ENCODE peak calls at places on chromosomes 12 and 14, in four cellular contexts. W is K562, G is HepG2, C is HCT116. J is an unnamed sample.

GRCh38 chr12:93062100-93062419 is 133.0 kb upstream of the EEA1 start:
- DNase-seq in C (no peak), G (no peak), W (no peak), J (no peak)

GRCh38 chr14:51539571-51540037 is 112.1 kb upstream of the FRMD6 start:
- DNase-seq in G (no peak), W (no peak), C (no peak), J (no peak)

GRCh38 chr12:69583203-69583602 is 2.1 kb upstream of the CCT2 start:
- DNase-seq in W (peak; percentile 70), G (peak; percentile 24), C (no peak), J (no peak)

GRCh38 chr12:115011703-115012102 is 327.7 kb upstream of the TBX3 start:
- DNase-seq in G (no peak), W (no peak), C (no peak), J (no peak)

GRCh38 chr14:105877645-105878044 is 351.3 kb downstream of the TMEM121 start:
- DNase-seq in W (no peak), C (no peak), G (no peak), J (no peak)

GRCh38 chr14:53953828-53954550 is 2.6 kb downstream of the BMP4 start:
- DNase-seq in W (no peak), G (peak; percentile 24), C (no peak), J (no peak)

GRCh38 chr12:27970981-27971489 is 1.5 kb downstream of the PTHLH start:
- DNase-seq in G (no peak), C (no peak), W (no peak), J (no peak)

GRCh38 chr14:68089146-68089715 is 269.7 kb downstream of the RAD51B start:
- DNase-seq in W (no peak), C (peak; percentile 86), G (no peak), J (peak; percentile 42)

GRCh38 chr14:73467377-73467776 is 9.0 kb upstream of the NUMB start:
- DNase-seq in W (peak; percentile 75), G (no peak), C (no peak), J (no peak)

GRCh38 chr14:31952573-31952972 is 124.5 kb upstream of the ARHGAP5 start:
- DNase-seq in G (no peak), W (no peak), C (no peak), J (no peak)

GRCh38 chr12:96424601-96425000 is 24.4 kb upstream of the CDK17 start:
- DNase-seq in G (no peak), C (no peak), W (no peak), J (no peak)

GRCh38 chr12:3655331-3655900 is 97.5 kb downstream of the CRACR2A start:
- DNase-seq in W (peak; percentile 7), G (peak; percentile 12), C (no peak), J (no peak)

DNA sequence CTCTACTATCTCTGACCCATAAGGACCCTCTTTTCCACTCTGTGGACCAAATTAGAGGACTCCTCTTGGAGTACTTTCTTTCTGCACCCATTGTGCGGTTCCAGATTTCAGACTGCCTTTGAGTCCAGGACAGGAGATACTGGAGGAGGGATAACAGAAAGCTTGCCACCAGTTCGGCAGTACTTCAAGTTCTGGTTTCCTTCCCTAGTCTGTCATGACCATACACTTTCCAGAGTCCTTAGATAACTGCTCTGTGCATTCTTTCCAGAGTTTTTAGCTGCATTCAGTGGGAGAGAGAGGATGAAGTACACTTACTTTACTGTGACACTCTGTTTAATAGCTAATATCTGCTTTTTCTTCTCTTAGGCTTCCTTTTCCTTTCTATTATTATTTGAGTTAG is 54.8 kb upstream of the OSBPL8 start:
- DNase-seq in C (no peak), W (no peak), G (no peak), J (no peak)
- TF ChIP-seq TCF7L2 in C (no peak), W (no peak), G (no peak), J (no peak)

GRCh38 chr12:122227341-122227740 is 1.5 kb upstream of the DIABLO start:
- DNase-seq in C (no peak), G (no peak), W (no peak), J (no peak)
- H3K4me3 ChIP-seq in C (no peak overlapping the region), G (no peak overlapping the region), W (no peak overlapping the region), J (no peak overlapping the region)

DNA sequence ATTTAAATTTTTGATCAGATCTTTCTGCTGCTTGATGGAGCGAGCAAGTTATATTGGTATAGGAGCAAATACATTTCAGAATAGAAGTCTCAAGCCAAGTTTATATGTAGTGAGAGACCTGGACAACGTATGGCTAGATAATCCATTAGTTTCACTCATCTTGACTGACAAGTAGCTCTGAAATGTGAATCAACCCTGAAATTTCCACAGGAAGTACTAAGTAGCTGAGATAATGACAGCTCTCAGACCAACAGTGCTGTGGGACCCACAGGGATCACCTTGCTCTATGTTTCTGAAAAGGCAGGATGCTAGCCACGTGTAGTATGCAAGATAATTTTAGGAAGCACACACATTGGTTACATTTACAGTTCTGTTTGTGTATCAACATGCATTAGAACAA is 258.6 kb upstream of the FOXN3 start:
- DNase-seq in W (no peak), G (no peak), C (no peak), J (no peak)
- TF ChIP-seq POLR2AphosphoS5 in W (no peak), G (no peak), C (no peak), J (no peak)

GRCh38 chr12:21502164-21502496 is 541 bp downstream of the GOLT1B start:
- DNase-seq in W (peak; percentile 11), C (no peak), G (peak; percentile 11), J (no peak)
- TF ChIP-seq TCF7L2 in W (no peak), C (no peak), G (no peak), J (no peak)

GRCh38 chr14:37587881-37588666 is 7.0 kb downstream of the FOXA1 start:
- DNase-seq in W (no peak), C (no peak), G (peak; percentile 68), J (no peak)
- H3K4me3 ChIP-seq in W (no peak overlapping the region), C (peak overlapping the region; percentile 32), G (peak overlapping the region; percentile 91), J (no peak overlapping the region)

DNA sequence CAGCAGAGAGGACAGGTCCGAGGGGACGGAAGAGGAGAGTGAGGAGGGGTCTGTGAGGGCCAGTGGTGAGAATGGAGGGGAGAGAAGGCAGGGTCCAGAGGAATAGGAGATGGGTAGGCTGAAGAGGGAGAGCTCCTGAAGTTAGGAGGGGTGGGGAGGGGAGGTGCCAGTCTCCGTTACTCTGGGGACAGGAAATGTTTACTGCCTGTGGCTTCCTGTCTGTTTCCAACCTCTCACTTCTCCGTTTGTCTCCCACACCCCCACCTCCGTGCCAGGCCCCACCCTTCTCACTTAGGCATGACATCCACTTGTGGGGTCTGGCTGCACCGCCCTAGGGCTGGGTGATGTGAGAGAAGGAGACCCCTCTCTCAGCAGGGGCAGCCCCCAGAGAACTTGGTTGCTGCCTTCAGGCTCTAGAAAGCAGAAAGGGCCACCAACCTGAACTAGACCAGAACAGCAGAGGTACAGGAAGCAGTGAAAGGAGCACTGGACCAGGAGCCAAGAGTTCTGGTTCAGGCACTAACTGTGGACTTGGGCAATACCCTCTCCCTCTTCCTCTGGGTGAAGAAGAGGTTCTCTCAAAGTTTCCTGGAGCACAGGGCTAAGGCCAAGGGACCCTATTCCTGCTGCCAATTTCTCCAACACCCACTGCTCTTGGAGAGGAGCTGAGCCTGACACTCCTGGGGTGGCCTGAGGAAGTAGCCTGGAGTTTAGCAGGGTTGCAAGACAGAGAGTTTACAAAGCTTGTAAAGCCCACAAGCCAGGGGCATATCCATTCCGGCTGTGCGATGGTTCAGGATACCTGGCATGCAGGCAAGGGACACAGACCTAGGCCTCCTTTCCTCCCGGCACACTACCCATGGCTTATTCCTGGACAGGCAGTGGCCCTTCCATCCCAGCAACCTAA is 5.5 kb downstream of the ITGA5 start:
- DNase-seq in W (no peak), C (no peak), G (no peak), J (no peak)
- TF ChIP-seq POLR2AphosphoS5 in W (no peak), C (no peak), G (no peak), J (no peak)

GRCh38 chr14:94591871-94592270 is 10.6 kb downstream of the SERPINA5 start:
- DNase-seq in G (no peak), C (no peak), W (no peak), J (no peak)

GRCh38 chr14:94591073-94591472 is 9.8 kb downstream of the SERPINA5 start:
- DNase-seq in W (no peak), C (no peak), G (no peak), J (no peak)

GRCh38 chr14:94593376-94593748 is 12.1 kb downstream of the SERPINA5 start:
- DNase-seq in W (no peak), C (no peak), G (no peak), J (no peak)

GRCh38 chr14:94593749-94594431 is 12.7 kb downstream of the SERPINA5 start:
- DNase-seq in G (peak; percentile 100), W (no peak), C (no peak), J (no peak)

GRCh38 chr14:94592457-94592856 is 11.2 kb downstream of the SERPINA5 start:
- DNase-seq in W (no peak), G (no peak), C (no peak), J (no peak)
- TF ChIP-seq TCF7L2 in W (no peak), G (no peak), C (no peak), J (no peak)

GRCh38 chr12:120230326-120230973 is 29.5 kb upstream of the RPLP0 start:
- DNase-seq in C (peak; percentile 86), W (peak; percentile 91), G (peak; percentile 89), J (no peak)

GRCh38 chr12:120228291-120229070 is 27.6 kb upstream of the RPLP0 start:
- DNase-seq in G (peak; percentile 91), W (peak; percentile 86), C (no peak), J (no peak)

GRCh38 chr12:120229071-120229582 is 28.2 kb upstream of the RPLP0 start:
- DNase-seq in G (peak; percentile 67), C (no peak), W (peak; percentile 92), J (no peak)

GRCh38 chr12:120230974-120231315 is 30.0 kb upstream of the RPLP0 start:
- DNase-seq in C (no peak), G (no peak), W (no peak), J (no peak)

GRCh38 chr12:120229583-120230325 is 28.8 kb upstream of the RPLP0 start:
- DNase-seq in G (no peak), C (no peak), W (no peak), J (no peak)
- H3K4me3 ChIP-seq in G (peak overlapping the region; percentile 70), C (peak overlapping the region; percentile 44), W (peak overlapping the region; percentile 7), J (peak overlapping the region; percentile 17)

DNA sequence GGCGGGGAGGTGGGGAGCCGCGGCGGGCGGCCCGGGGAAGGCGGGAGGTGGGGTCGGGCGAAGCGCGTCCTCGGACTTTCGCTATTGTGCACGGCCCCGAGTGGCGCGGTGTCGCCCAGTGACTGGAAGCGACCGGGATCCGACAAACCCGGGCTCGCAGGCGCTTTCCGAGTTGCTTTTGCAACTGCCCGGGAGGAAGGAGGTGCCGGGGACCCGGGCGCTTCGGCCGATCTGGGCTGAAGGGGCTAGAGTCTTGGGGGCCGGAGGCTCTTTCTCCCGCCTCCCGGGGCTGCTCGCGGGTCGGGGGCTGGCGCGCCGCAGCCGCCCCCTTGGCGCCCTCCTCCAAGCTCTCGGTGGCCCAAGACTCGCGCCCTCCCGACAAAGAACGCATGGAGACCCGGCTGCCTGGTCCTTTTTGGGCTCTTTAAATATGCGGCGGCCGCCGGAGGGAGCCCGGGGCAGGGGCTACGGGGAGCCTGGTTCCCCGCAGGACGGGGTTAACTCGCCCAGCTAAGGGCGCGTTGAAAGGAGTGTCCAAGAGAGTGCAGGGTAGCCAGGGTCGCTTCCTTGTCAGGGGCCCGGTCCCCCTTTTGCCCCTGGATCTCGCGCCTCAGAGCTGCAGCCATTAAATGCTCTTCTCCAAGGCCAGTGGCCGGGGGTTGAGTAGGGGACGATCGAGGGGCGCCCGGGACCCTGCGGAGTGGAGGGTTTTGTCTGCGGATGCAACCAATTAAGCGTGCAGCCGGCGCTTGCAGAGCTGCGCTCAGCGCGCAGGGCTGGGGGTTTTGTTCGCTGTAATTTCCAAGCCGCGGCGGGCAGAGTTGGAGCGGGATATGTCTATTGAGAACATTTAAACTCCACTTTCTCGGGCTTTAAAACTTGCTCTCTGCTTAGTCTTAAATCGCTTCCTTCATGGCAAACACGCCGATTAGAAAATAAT is 1.6 kb downstream of the HMGA2 start:
- DNase-seq in G (no peak), W (no peak), C (no peak), J (no peak)
- TF ChIP-seq POLR2AphosphoS5 in G (no peak), W (no peak), C (peak; percentile 45), J (peak; percentile 33)